ENCODE peak calls at places on chromosome 11, in six cellular contexts. C, O, R, H, X and Z are unnamed samples.

GRCh38 chr11:94011478-94011877 is 9.7 kb upstream of the HEPHL1 start:
- DNase-seq in C (no peak), O (no peak), R (no peak), H (no peak), X (no peak), Z (no peak)

GRCh38 chr11:64767344-64768299 is 7.8 kb upstream of the PYGM start:
- DNase-seq in C (peak), O (peak), R (peak), H (peak), X (peak), Z (peak)

GRCh38 chr11:7544021-7544420 is 30.2 kb downstream of the PPFIBP2 start:
- DNase-seq in C (no peak), O (no peak), R (no peak), H (no peak), X (no peak), Z (no peak)

GRCh38 chr11:114307524-114308203 is 11.5 kb downstream of the NNMT start:
- DNase-seq in C (peak), O (peak), R (no peak), H (peak), X (peak), Z (no peak)

GRCh38 chr11:5504403-5504891 is 5.3 kb downstream of the UBQLN3 start:
- DNase-seq in C (no peak), O (no peak), R (no peak), H (no peak), X (no peak), Z (no peak)

GRCh38 chr11:122197055-122197987 is 81.3 kb upstream of the BLID start:
- DNase-seq in C (no peak), O (peak), R (no peak), H (peak), X (peak), Z (no peak)

GRCh38 chr11:76752321-76753175 is 30.6 kb upstream of the TSKU start:
- DNase-seq in C (peak), O (peak), R (no peak), H (peak), X (peak), Z (peak)

GRCh38 chr11:6637871-6638270 is 17.7 kb downstream of the DCHS1 start:
- DNase-seq in C (peak), O (peak), R (no peak), H (peak), X (peak), Z (peak)

GRCh38 chr11:17291710-17292109 is 15.2 kb downstream of the NUCB2 start:
- DNase-seq in C (no peak), O (no peak), R (no peak), H (no peak), X (no peak), Z (no peak)

GRCh38 chr11:91366186-91366585 is 858.4 kb upstream of the FAT3 start:
- DNase-seq in C (no peak), O (no peak), R (no peak), H (no peak), X (no peak), Z (no peak)

GRCh38 chr11:77672276-77672675 is 34.7 kb upstream of the CLNS1A start:
- DNase-seq in C (no peak), O (peak), R (no peak), H (peak), X (peak), Z (no peak)

GRCh38 chr11:34512810-34513673 is 552 bp downstream of the ELF5 start:
- DNase-seq in C (peak), O (peak), R (peak), H (peak), X (peak), Z (peak)

GRCh38 chr11:10973416-10973815 is 115.6 kb upstream of the ZBED5 start:
- DNase-seq in C (no peak), O (no peak), R (no peak), H (no peak), X (no peak), Z (no peak)

GRCh38 chr11:62433553-62434301 is 14.9 kb downstream of the SCGB1A1 start:
- DNase-seq in C (no peak), O (no peak), R (no peak), H (no peak), X (no peak), Z (peak)

GRCh38 chr11:92423133-92423532 is 198.5 kb downstream of the FAT3 start:
- DNase-seq in C (no peak), O (no peak), R (no peak), H (peak), X (peak), Z (no peak)

GRCh38 chr11:75202195-75202594 is 38.4 kb upstream of the TPBGL start:
- DNase-seq in C (no peak), O (no peak), R (no peak), H (no peak), X (no peak), Z (no peak)

GRCh38 chr11:61297741-61298140 is 2.6 kb upstream of the VWCE start:
- DNase-seq in C (no peak), O (peak), R (no peak), H (peak), X (peak), Z (peak)

GRCh38 chr11:125982348-125982730 is 36.5 kb downstream of the VSIG10L2 start:
- DNase-seq in C (no peak), O (no peak), R (no peak), H (no peak), X (no peak), Z (no peak)

GRCh38 chr11:130513132-130513531 is 64.7 kb downstream of the ADAMTS15 start:
- DNase-seq in C (no peak), O (peak), R (no peak), H (peak), X (no peak), Z (no peak)

GRCh38 chr11:83004855-83005556 is 66.7 kb downstream of the RAB30 start:
- DNase-seq in C (no peak), O (no peak), R (no peak), H (no peak), X (no peak), Z (no peak)

GRCh38 chr11:83007909-83008580 is 63.7 kb downstream of the RAB30 start:
- DNase-seq in C (peak), O (peak), R (peak), H (no peak), X (peak), Z (peak)

GRCh38 chr11:83008581-83008923 is 63.1 kb downstream of the RAB30 start:
- DNase-seq in C (no peak), O (peak), R (no peak), H (peak), X (peak), Z (no peak)

GRCh38 chr11:83007477-83007876 is 64.2 kb downstream of the RAB30 start:
- DNase-seq in C (no peak), O (no peak), R (no peak), H (no peak), X (no peak), Z (no peak)

DNA sequence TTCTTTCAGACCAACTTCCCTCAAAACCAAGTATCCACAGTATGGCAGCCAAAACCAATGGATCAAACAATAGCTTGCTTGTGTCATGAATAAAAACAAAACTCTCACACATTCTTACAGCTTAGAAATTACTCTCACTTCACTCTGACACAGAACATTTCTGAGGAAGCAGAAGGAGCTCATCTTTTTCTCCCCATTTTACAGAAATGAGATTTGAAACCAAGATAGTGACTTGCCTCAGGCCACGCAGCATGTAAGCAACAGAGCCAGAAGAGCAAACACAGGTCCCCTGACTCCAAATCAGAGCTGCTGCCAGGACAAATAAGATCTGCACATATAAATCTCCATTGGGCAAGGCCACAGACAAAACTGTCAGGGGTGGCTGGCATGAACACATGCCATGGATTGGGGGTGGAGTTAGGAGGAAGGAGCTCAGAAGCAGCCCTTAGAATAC is 64.8 kb downstream of the RAB30 start:
- DNase-seq in C (no peak), O (no peak), R (no peak), H (no peak), X (no peak), Z (no peak)
- H3K4me3 ChIP-seq in C (no peak), O (no peak), R (no peak), H (no peak), X (no peak), Z (no peak)

GRCh38 chr11:85948884-85949283 is 93.7 kb downstream of the CCDC83 start:
- DNase-seq in C (no peak), O (no peak), R (no peak), H (no peak), X (peak), Z (no peak)

GRCh38 chr11:85946221-85946620 is 91.0 kb downstream of the CCDC83 start:
- DNase-seq in C (no peak), O (no peak), R (no peak), H (peak), X (peak), Z (no peak)

GRCh38 chr11:85949798-85950197 is 94.6 kb downstream of the CCDC83 start:
- DNase-seq in C (no peak), O (no peak), R (no peak), H (no peak), X (no peak), Z (no peak)

GRCh38 chr11:85945788-85946187 is 90.6 kb downstream of the CCDC83 start:
- DNase-seq in C (no peak), O (no peak), R (no peak), H (no peak), X (no peak), Z (no peak)

GRCh38 chr11:85947431-85948272 is 92.5 kb downstream of the CCDC83 start:
- DNase-seq in C (peak), O (peak), R (no peak), H (peak), X (peak), Z (peak)
- H3K27ac ChIP-seq in C (peak), O (no peak), R (no peak), H (peak), X (peak), Z (peak)

GRCh38 chr11:124879999-124880611 is 14.9 kb downstream of the ROBO3 start:
- DNase-seq in C (no peak), O (no peak), R (no peak), H (no peak), X (no peak), Z (no peak)

GRCh38 chr11:124884869-124885479 is 12.7 kb downstream of the ROBO4 start:
- DNase-seq in C (no peak), O (no peak), R (no peak), H (no peak), X (no peak), Z (no peak)

GRCh38 chr11:124884340-124884739 is 13.3 kb downstream of the ROBO4 start:
- DNase-seq in C (no peak), O (no peak), R (no peak), H (no peak), X (no peak), Z (no peak)

GRCh38 chr11:124880958-124881357 is 15.7 kb downstream of the ROBO3 start:
- DNase-seq in C (no peak), O (no peak), R (no peak), H (no peak), X (no peak), Z (no peak)

GRCh38 chr11:124882339-124883071 is 15.2 kb downstream of the ROBO4 start:
- DNase-seq in C (no peak), O (peak), R (peak), H (no peak), X (no peak), Z (no peak)
- H3K4me3 ChIP-seq in C (no peak), O (no peak), R (no peak), H (no peak), X (no peak), Z (no peak)

GRCh38 chr11:953513-953912 is 27.8 kb downstream of the AP2A2 start:
- DNase-seq in C (no peak), O (no peak), R (no peak), H (no peak), X (no peak), Z (no peak)
- H3K27ac ChIP-seq in C (peak), O (peak), R (peak), H (no peak), X (no peak), Z (no peak)

GRCh38 chr11:14971865-14972580 is at the start of gene CALCA:
- DNase-seq in C (no peak), O (peak), R (peak), H (peak), X (no peak), Z (no peak)

GRCh38 chr11:14974021-14974698 is 2.0 kb upstream of the CALCA start:
- DNase-seq in C (no peak), O (peak), R (peak), H (no peak), X (no peak), Z (no peak)

GRCh38 chr11:14974723-14975587 is 2.8 kb upstream of the CALCA start:
- DNase-seq in C (no peak), O (peak), R (peak), H (peak), X (peak), Z (peak)

GRCh38 chr11:14972581-14973490 is 685 bp upstream of the CALCA start:
- DNase-seq in C (no peak), O (no peak), R (peak), H (no peak), X (no peak), Z (no peak)

DNA sequence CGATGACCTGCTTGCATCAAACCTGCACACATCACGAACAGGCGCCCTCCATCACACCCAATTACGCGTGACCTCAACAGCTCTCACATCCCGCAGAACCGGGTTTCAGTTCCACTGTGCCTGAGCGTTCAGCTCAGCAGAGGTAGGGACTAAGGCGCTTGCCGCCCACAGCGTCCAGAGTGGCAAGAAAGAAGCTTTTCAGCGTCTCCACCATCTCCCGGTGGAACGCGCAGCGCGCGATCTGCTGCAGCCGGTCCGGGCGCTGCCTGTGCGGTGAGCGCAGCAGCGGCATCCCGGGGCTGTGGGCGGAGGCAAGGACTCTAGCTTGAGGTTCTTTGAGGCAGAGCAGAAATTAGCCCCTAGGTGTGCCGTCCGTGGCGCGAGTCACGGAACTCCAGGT is 1.5 kb upstream of the CALCA start:
- DNase-seq in C (no peak), O (peak), R (peak), H (peak), X (peak), Z (no peak)
- H3K4me3 ChIP-seq in C (no peak), O (peak), R (peak), H (no peak), X (no peak), Z (peak)

DNA sequence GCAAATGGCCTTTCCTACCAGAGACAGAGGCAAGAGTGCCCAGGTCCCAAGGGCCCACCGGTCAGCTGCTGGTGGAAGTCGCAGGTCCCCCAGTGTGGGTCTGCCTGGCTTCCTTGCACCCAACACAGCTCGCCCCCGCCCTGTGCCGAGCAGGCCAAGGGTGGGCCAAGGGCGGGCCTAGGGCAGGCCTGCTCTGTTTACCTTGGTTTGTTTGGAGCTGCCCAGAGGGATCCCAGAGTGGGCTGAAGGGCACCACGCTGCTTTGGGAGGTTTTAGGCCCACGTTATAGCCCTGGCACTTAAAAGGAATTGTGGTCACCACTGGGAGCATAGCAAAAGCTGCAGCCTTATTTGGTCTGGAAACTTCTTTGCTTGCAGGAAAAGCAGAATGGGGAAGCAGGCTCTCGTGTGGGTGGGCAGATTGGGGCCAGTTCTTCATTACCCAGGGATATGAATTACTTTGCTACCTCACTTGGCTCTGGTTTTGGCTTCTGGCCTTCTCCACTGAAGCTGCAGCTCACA is 38.0 kb downstream of the MRGPRD start:
- DNase-seq in C (no peak), O (no peak), R (no peak), H (no peak), X (no peak), Z (peak)
- H3K27ac ChIP-seq in C (no peak), O (no peak), R (no peak), H (no peak), X (no peak), Z (peak)

GRCh38 chr11:3368199-3368598 is 10.7 kb downstream of the ZNF195 start:
- DNase-seq in C (no peak), O (no peak), R (no peak), H (no peak), X (no peak), Z (no peak)
- H3K4me3 ChIP-seq in C (no peak), O (no peak), R (no peak), H (no peak), X (no peak), Z (no peak)